ENCODE peak calls at places on chromosomes 5 and 9, in seven cellular contexts. F is SK-N-SH, R is HCT116, O is IMR-90, C is fibroblast of lung, L is PC-9, X is GM23248. B is an unnamed sample.

GRCh38 chr9:135214054-135214640 is 126.7 kb downstream of the OLFM1 start:
- DNase-seq in F (peak; percentile 57), X (no peak), L (no peak), C (no peak), R (no peak), O (no peak), B (no peak)

GRCh38 chr5:5011151-5011550 is 129.0 kb upstream of the ADAMTS16 start:
- DNase-seq in R (no peak), X (peak; percentile 52), L (no peak), C (no peak), O (no peak), F (no peak), B (no peak)

GRCh38 chr5:76709762-76710161 is 6.2 kb upstream of the F2R start:
- DNase-seq in R (no peak), L (no peak), C (peak; percentile 85), F (no peak), O (peak; percentile 64), X (peak; percentile 52), B (no peak)

GRCh38 chr5:80805038-80805437 is 150.3 kb upstream of the DHFR start:
- DNase-seq in C (no peak), X (no peak), F (no peak), O (no peak), L (no peak), R (no peak), B (no peak)

GRCh38 chr9:109448223-109448622 is 49.9 kb downstream of the PTPN3 start:
- DNase-seq in X (peak; percentile 73), F (no peak), L (no peak), R (no peak), O (peak; percentile 71), C (peak; percentile 32), B (no peak)

GRCh38 chr9:16705121-16705604 is 165.3 kb downstream of the BNC2 start:
- DNase-seq in R (no peak), L (peak; percentile 77), O (peak; percentile 97), C (peak; percentile 97), X (peak; percentile 96), F (peak; percentile 20), B (peak; percentile 75)

GRCh38 chr5:103211858-103212500 is 46.6 kb upstream of the MACIR start:
- DNase-seq in R (no peak), X (no peak), L (no peak), C (no peak), O (no peak), F (no peak), B (no peak)

GRCh38 chr9:32344551-32345182 is 39.8 kb upstream of the ACO1 start:
- DNase-seq in X (peak; percentile 21), R (no peak), F (no peak), O (peak; percentile 11), L (no peak), C (peak; percentile 5), B (peak; percentile 87)

GRCh38 chr5:76755779-76756637 is 40.1 kb downstream of the F2R start:
- DNase-seq in C (no peak), F (no peak), L (no peak), O (no peak), X (no peak), R (no peak), B (no peak)

GRCh38 chr5:78300464-78301045 is 6.1 kb upstream of the AP3B1 start:
- DNase-seq in O (peak; percentile 23), F (no peak), X (peak; percentile 31), C (peak; percentile 47), R (peak; percentile 23), L (no peak), B (no peak)

GRCh38 chr9:72383978-72384709 is 19.1 kb upstream of the ZFAND5 start:
- DNase-seq in O (peak; percentile 94), L (no peak), F (no peak), X (peak; percentile 92), R (no peak), C (peak; percentile 81), B (no peak)

GRCh38 chr9:16482764-16483163 is 387.7 kb downstream of the BNC2 start:
- DNase-seq in R (no peak), F (no peak), C (no peak), L (no peak), O (peak; percentile 20), X (no peak), B (no peak)

GRCh38 chr9:13478637-13479036 is 199.1 kb upstream of the MPDZ start:
- DNase-seq in L (no peak), C (no peak), O (no peak), F (no peak), X (no peak), R (no peak), B (no peak)

GRCh38 chr9:129394011-129394919 is 216.2 kb upstream of the IER5L start:
- DNase-seq in L (no peak), C (no peak), X (no peak), R (no peak), F (peak; percentile 88), O (no peak), B (no peak)

GRCh38 chr5:143409972-143410371 is 6.5 kb upstream of the NR3C1 start:
- DNase-seq in R (no peak), X (no peak), L (no peak), C (no peak), F (no peak), O (no peak), B (no peak)

GRCh38 chr5:64887910-64888309 is 119.2 kb downstream of the CWC27 start:
- DNase-seq in C (no peak), L (no peak), F (no peak), X (no peak), O (no peak), R (no peak), B (no peak)

GRCh38 chr9:79652598-79652997 is 80.8 kb downstream of the TLE4 start:
- DNase-seq in X (peak; percentile 24), C (no peak), L (no peak), O (peak; percentile 53), F (no peak), R (no peak), B (no peak)

GRCh38 chr5:105330185-105330584 is 1767.6 kb upstream of the NUDT12 start:
- DNase-seq in X (no peak), F (no peak), C (no peak), O (no peak), L (no peak), R (no peak), B (no peak)

GRCh38 chr9:3285365-3286161 is 240.2 kb downstream of the RFX3 start:
- DNase-seq in X (peak; percentile 18), O (peak; percentile 37), C (no peak), L (no peak), R (no peak), F (no peak), B (no peak)

GRCh38 chr5:126525630-126526245 is 69.3 kb downstream of the ALDH7A1 start:
- DNase-seq in F (no peak), X (peak; percentile 50), L (no peak), C (peak; percentile 25), R (peak; percentile 12), O (peak; percentile 31), B (peak; percentile 76)

GRCh38 chr9:130010151-130010988 is 32.6 kb downstream of the FNBP1 start:
- DNase-seq in X (no peak), C (no peak), F (no peak), L (no peak), O (no peak), R (no peak), B (no peak)

GRCh38 chr9:129491486-129491855 is 129.4 kb downstream of the C9orf50 start:
- DNase-seq in X (no peak), F (no peak), L (no peak), C (no peak), R (no peak), O (no peak), B (no peak)

GRCh38 chr9:131925677-131926076 is 154.0 kb downstream of the MED27 start:
- DNase-seq in X (no peak), O (no peak), F (no peak), C (no peak), R (no peak), L (no peak), B (no peak)

GRCh38 chr5:38827525-38827924 is 18.3 kb upstream of the OSMR start:
- DNase-seq in X (peak; percentile 62), L (no peak), R (no peak), F (no peak), O (peak; percentile 74), C (peak; percentile 76), B (no peak)

GRCh38 chr5:32325067-32325466 is 12.3 kb upstream of the MTMR12 start:
- DNase-seq in C (peak; percentile 49), R (no peak), X (no peak), L (no peak), F (no peak), O (peak; percentile 38), B (no peak)

GRCh38 chr9:123999668-124000067 is 11.9 kb upstream of the LHX2 start:
- DNase-seq in X (no peak), C (no peak), L (no peak), O (no peak), F (peak; percentile 74), R (no peak), B (no peak)

GRCh38 chr9:133168432-133168831 is 4.7 kb upstream of the GBGT1 start:
- DNase-seq in C (no peak), R (no peak), X (peak; percentile 34), F (no peak), O (no peak), L (no peak), B (no peak)

GRCh38 chr5:126016256-126016655 is 407.0 kb upstream of the GRAMD2B start:
- DNase-seq in L (no peak), C (peak; percentile 45), R (no peak), F (peak; percentile 33), O (no peak), X (peak; percentile 7), B (no peak)

GRCh38 chr5:148311516-148311915 is 707 bp upstream of the SPINK7 start:
- DNase-seq in O (no peak), L (no peak), R (no peak), C (no peak), F (no peak), X (no peak), B (no peak)

GRCh38 chr5:83543898-83544297 is 72.4 kb downstream of the VCAN start:
- DNase-seq in L (no peak), O (no peak), F (no peak), R (no peak), C (no peak), X (no peak), B (no peak)
- H4K20me1 ChIP-seq in L (no peaks in the 10 kb centered on the region), O (no peaks in the 10 kb centered on the region), F (peaks cover 5% of the 10 kb centered on the region), R (no peaks in the 10 kb centered on the region), C (no peaks in the 10 kb centered on the region), X (no peaks in the 10 kb centered on the region), B (no peaks in the 10 kb centered on the region)

GRCh38 chr9:34451545-34451944 is 6.8 kb downstream of the FAM219A start:
- DNase-seq in L (peak; percentile 37), F (no peak), R (no peak), O (peak; percentile 53), X (peak; percentile 31), C (peak; percentile 2), B (no peak)
- H4K20me1 ChIP-seq in L (no peaks in the 10 kb centered on the region), F (peaks cover 96% of the 10 kb centered on the region), R (no peaks in the 10 kb centered on the region), O (peaks cover 86% of the 10 kb centered on the region), X (peaks cover 21% of the 10 kb centered on the region), C (peaks cover 3% of the 10 kb centered on the region), B (no peaks in the 10 kb centered on the region)

GRCh38 chr9:21470126-21470525 is 12.0 kb downstream of the IFNE start:
- DNase-seq in R (no peak), F (no peak), C (no peak), X (no peak), L (no peak), O (no peak), B (no peak)
- H4K20me1 ChIP-seq in R (no peaks in the 10 kb centered on the region), F (peaks cover 3% of the 10 kb centered on the region), C (no peaks in the 10 kb centered on the region), X (no peaks in the 10 kb centered on the region), L (no peaks in the 10 kb centered on the region), O (no peaks in the 10 kb centered on the region), B (no peaks in the 10 kb centered on the region)

DNA sequence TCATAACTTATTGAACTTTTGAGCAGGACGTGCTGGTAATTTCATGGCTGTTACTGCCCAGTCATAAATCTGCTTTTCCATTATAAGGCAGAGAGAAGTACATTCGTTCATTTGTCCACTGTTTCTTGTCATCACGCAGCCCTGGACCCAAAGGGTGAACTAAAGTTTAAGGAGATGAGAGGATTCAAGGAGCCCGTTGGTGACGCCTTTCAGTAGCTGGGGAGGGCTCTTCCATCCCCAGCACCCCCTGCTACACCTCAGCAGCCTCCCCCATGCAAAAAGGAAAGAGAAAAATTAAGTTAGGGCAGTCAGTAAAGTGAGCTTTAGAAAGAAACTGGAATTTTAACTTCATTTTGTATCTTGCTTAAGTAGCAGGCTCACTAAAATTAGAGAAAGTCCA is 2.9 kb downstream of the FOXE1 start:
- DNase-seq in O (no peak), L (no peak), R (no peak), X (no peak), C (no peak), F (no peak), B (no peak)
- H4K20me1 ChIP-seq in O (peaks cover 3% of the 10 kb centered on the region), L (no peaks in the 10 kb centered on the region), R (no peaks in the 10 kb centered on the region), X (no peaks in the 10 kb centered on the region), C (no peaks in the 10 kb centered on the region), F (no peaks in the 10 kb centered on the region), B (no peaks in the 10 kb centered on the region)

B was measured in H9.